ENCODE peak calls at places on chromosome 6, in seven cellular contexts. O, H, Q, J, B, S and F are unnamed samples.

GRCh38 chr6:26175428-26176181 is 88.4 kb downstream of the HFE start:
- DNase-seq in O (peak), H (peak), Q (no peak), J (peak), B (peak), S (no peak), F (no peak)

GRCh38 chr6:153218184-153218792 is 87.2 kb upstream of the RGS17 start:
- DNase-seq in O (no peak), H (no peak), Q (no peak), J (no peak), B (no peak), S (no peak), F (no peak)

GRCh38 chr6:106056738-106057390 is 29.3 kb upstream of the PRDM1 start:
- DNase-seq in O (no peak), H (no peak), Q (no peak), J (no peak), B (no peak), S (no peak), F (peak)

GRCh38 chr6:90284745-90285481 is 11.7 kb downstream of the BACH2 start:
- DNase-seq in O (no peak), H (peak), Q (no peak), J (no peak), B (peak), S (no peak), F (no peak)

GRCh38 chr6:34731393-34732060 is 25.8 kb upstream of the SNRPC start:
- DNase-seq in O (no peak), H (no peak), Q (no peak), J (no peak), B (no peak), S (no peak), F (no peak)

GRCh38 chr6:3499603-3500002 is 42.8 kb upstream of the SLC22A23 start:
- DNase-seq in O (no peak), H (no peak), Q (no peak), J (no peak), B (no peak), S (no peak), F (no peak)

GRCh38 chr6:113050979-113051378 is 703.8 kb downstream of the RFPL4B start:
- DNase-seq in O (no peak), H (no peak), Q (no peak), J (no peak), B (peak), S (no peak), F (no peak)

GRCh38 chr6:134826889-134827737 is 122.8 kb downstream of the ALDH8A1 start:
- DNase-seq in O (no peak), H (peak), Q (no peak), J (peak), B (peak), S (peak), F (peak)

GRCh38 chr6:139230421-139230840 is 61.4 kb downstream of the TXLNB start:
- DNase-seq in O (no peak), H (peak), Q (no peak), J (no peak), B (peak), S (peak), F (no peak)

GRCh38 chr6:125924169-125924568 is 32.4 kb upstream of the HINT3 start:
- DNase-seq in O (no peak), H (no peak), Q (no peak), J (no peak), B (no peak), S (no peak), F (no peak)

GRCh38 chr6:100663219-100663863 is 198.6 kb upstream of the SIM1 start:
- DNase-seq in O (no peak), H (peak), Q (no peak), J (no peak), B (peak), S (no peak), F (peak)

GRCh38 chr6:86756623-86757246 is 180.6 kb upstream of the HTR1E start:
- DNase-seq in O (no peak), H (no peak), Q (no peak), J (no peak), B (no peak), S (no peak), F (no peak)

GRCh38 chr6:154457881-154458284 is 52.6 kb downstream of the CNKSR3 start:
- DNase-seq in O (no peak), H (no peak), Q (no peak), J (no peak), B (no peak), S (no peak), F (no peak)

GRCh38 chr6:134007077-134007476 is 45.3 kb downstream of the SLC2A12 start:
- DNase-seq in O (no peak), H (no peak), Q (peak), J (no peak), B (no peak), S (no peak), F (no peak)

GRCh38 chr6:94902974-94903628 is 674.2 kb upstream of the MANEA start:
- DNase-seq in O (no peak), H (no peak), Q (no peak), J (no peak), B (no peak), S (no peak), F (no peak)

GRCh38 chr6:47094351-47094925 is 52.3 kb upstream of the ADGRF1 start:
- DNase-seq in O (no peak), H (no peak), Q (no peak), J (no peak), B (peak), S (no peak), F (no peak)

GRCh38 chr6:2196079-2196679 is 49.2 kb downstream of the GMDS start:
- DNase-seq in O (peak), H (peak), Q (no peak), J (peak), B (peak), S (peak), F (peak)

GRCh38 chr6:35543459-35544193 is 30.9 kb upstream of the TULP1 start:
- DNase-seq in O (no peak), H (no peak), Q (no peak), J (no peak), B (peak), S (no peak), F (no peak)

GRCh38 chr6:125790403-125791150 is at the start of gene NCOA7:
- DNase-seq in O (peak), H (peak), Q (peak), J (peak), B (peak), S (peak), F (no peak)

GRCh38 chr6:2961971-2962370 is 9.4 kb downstream of the SERPINB6 start:
- DNase-seq in O (no peak), H (no peak), Q (peak), J (no peak), B (no peak), S (no peak), F (no peak)

GRCh38 chr6:65259080-65259479 is 447.9 kb downstream of the EYS start:
- DNase-seq in O (no peak), H (no peak), Q (no peak), J (no peak), B (peak), S (no peak), F (no peak)

GRCh38 chr6:55405474-55406220 is 78.4 kb downstream of the GFRAL start:
- DNase-seq in O (no peak), H (no peak), Q (no peak), J (no peak), B (no peak), S (no peak), F (no peak)

GRCh38 chr6:106293113-106293512 is 32.4 kb downstream of the ATG5 start:
- DNase-seq in O (no peak), H (no peak), Q (no peak), J (no peak), B (no peak), S (no peak), F (no peak)

GRCh38 chr6:84409911-84410310 is 182.5 kb upstream of the CEP162 start:
- DNase-seq in O (no peak), H (no peak), Q (no peak), J (no peak), B (no peak), S (no peak), F (no peak)

GRCh38 chr6:37155394-37156312 is 14.3 kb upstream of the PIM1 start:
- DNase-seq in O (no peak), H (no peak), Q (no peak), J (no peak), B (no peak), S (no peak), F (no peak)

GRCh38 chr6:11094411-11094851 is 797 bp downstream of the SMIM13 start:
- DNase-seq in O (peak), H (peak), Q (no peak), J (peak), B (peak), S (peak), F (no peak)

GRCh38 chr6:44298055-44298803 is 14.9 kb downstream of the AARS2 start:
- DNase-seq in O (no peak), H (no peak), Q (peak), J (no peak), B (peak), S (no peak), F (no peak)

GRCh38 chr6:122107256-122107655 is 292.2 kb upstream of the HSF2 start:
- DNase-seq in O (no peak), H (no peak), Q (no peak), J (no peak), B (no peak), S (no peak), F (no peak)

GRCh38 chr6:134722996-134723871 is 226.7 kb downstream of the ALDH8A1 start:
- DNase-seq in O (no peak), H (peak), Q (no peak), J (no peak), B (peak), S (no peak), F (no peak)

GRCh38 chr6:156787569-156788492 is 10.7 kb downstream of the ARID1B start:
- DNase-seq in O (no peak), H (no peak), Q (no peak), J (no peak), B (no peak), S (no peak), F (no peak)

GRCh38 chr6:38033442-38033982 is 214.0 kb downstream of the ZFAND3 start:
- DNase-seq in O (no peak), H (no peak), Q (no peak), J (no peak), B (no peak), S (no peak), F (no peak)

GRCh38 chr6:133396630-133397335 is 155.6 kb downstream of the EYA4 start:
- DNase-seq in O (no peak), H (no peak), Q (no peak), J (no peak), B (no peak), S (no peak), F (no peak)

GRCh38 chr6:81834141-81834621 is 81.7 kb upstream of the TENT5A start:
- DNase-seq in O (no peak), H (peak), Q (no peak), J (peak), B (peak), S (no peak), F (peak)

GRCh38 chr6:135128268-135128914 is 52.7 kb upstream of the MYB start:
- DNase-seq in O (peak), H (no peak), Q (no peak), J (no peak), B (no peak), S (no peak), F (no peak)

GRCh38 chr6:36129889-36130671 is at the start of gene MAPK13:
- DNase-seq in O (no peak), H (no peak), Q (peak), J (no peak), B (peak), S (no peak), F (no peak)

GRCh38 chr6:26568601-26569432 is 27.9 kb upstream of the ABT1 start:
- DNase-seq in O (peak), H (peak), Q (peak), J (peak), B (peak), S (peak), F (no peak)

GRCh38 chr6:3315841-3316240 is 57.1 kb downstream of the PSMG4 start:
- DNase-seq in O (no peak), H (peak), Q (no peak), J (no peak), B (peak), S (no peak), F (no peak)

GRCh38 chr6:73180076-73180717 is 45.1 kb downstream of the KHDC1L start:
- DNase-seq in O (no peak), H (no peak), Q (no peak), J (no peak), B (no peak), S (no peak), F (peak)

DNA sequence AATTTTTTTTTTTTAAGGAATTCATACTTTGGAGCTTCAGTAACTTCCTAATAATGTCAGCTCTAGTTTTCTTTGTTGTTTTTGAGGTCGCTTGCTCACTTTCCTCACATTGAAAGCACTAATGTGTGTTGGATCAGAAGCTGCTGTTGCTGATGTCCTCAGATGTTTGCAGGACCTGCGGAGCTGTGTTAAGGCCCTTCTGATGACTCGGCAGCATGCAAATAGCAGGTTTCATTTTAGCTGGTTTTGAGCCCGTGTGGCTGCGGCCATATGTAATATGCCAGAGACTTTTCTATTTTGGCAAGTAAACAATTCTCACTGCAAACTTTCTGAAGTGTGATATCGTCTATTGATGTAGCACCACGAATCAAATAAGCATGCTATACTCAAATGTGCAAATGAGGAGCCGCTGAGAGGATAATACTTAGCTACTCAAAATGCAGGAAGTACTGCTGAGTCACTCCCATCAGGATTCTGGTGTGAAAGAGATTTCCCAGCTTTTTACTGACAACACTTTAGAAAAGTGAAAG is 187.8 kb downstream of the SASH1 start:
- DNase-seq in O (no peak), H (peak), Q (no peak), J (no peak), B (peak), S (no peak), F (peak)
- H3K4me3 ChIP-seq in O (no peak), H (peak), Q (no peak), J (no peak), B (peak), S (peak), F (peak)

DNA sequence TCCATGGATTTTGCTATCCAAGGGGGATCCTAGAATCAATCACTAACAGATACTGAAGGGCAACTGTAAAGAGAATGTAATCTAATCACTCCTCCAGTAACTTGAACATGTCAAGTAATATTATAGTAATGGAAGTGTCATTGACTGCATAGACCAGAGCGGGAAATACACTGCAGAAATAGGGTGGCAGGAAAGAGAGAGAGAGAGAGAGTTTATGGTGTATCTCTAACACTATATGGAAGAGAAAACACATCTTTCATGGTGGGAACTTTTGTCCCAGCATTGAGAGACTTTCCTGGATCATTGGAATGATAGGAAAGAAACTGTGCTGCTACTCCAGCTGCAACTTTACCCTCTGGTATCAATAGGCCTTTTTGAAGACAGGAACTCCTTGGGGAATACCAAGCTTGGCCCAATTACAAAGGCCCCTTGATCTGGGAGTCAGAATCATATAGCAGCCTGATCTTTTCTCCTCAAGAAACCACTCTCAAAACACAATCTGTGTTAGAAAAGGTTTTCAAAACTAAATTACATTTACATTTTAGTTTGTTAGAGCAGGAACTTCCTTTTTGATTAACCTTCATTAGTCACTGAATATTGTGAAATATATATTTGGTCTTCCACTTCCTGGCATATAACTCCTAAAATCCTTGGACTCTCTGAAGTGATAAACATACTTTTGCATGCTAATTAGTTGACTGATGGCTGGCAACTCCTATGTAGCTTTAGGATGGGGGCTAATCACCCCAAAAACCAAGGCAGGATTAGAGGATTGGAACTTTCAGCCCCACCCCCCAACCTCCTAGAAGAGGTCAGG is 29.5 kb upstream of the RNGTT start:
- DNase-seq in O (no peak), H (no peak), Q (no peak), J (no peak), B (no peak), S (no peak), F (no peak)
- H3K4me3 ChIP-seq in O (no peak), H (no peak), Q (no peak), J (no peak), B (no peak), S (no peak), F (no peak)

GRCh38 chr6:42022755-42023384 is 27.5 kb upstream of the TAF8 start:
- DNase-seq in O (no peak), H (no peak), Q (no peak), J (no peak), B (no peak), S (no peak), F (no peak)

GRCh38 chr6:42025790-42026311 is 24.5 kb upstream of the TAF8 start:
- DNase-seq in O (no peak), H (no peak), Q (no peak), J (no peak), B (no peak), S (no peak), F (no peak)

GRCh38 chr6:42020967-42021366 is 29.4 kb upstream of the TAF8 start:
- DNase-seq in O (no peak), H (no peak), Q (no peak), J (no peak), B (no peak), S (no peak), F (no peak)

GRCh38 chr6:42025066-42025789 is 25.1 kb upstream of the TAF8 start:
- DNase-seq in O (no peak), H (no peak), Q (no peak), J (no peak), B (no peak), S (no peak), F (no peak)

GRCh38 chr6:42021847-42022754 is 28.2 kb upstream of the TAF8 start:
- DNase-seq in O (peak), H (no peak), Q (no peak), J (no peak), B (no peak), S (no peak), F (no peak)
- H3K4me3 ChIP-seq in O (peak), H (no peak), Q (no peak), J (no peak), B (no peak), S (no peak), F (no peak)

GRCh38 chr6:119842191-119842590 is 492.6 kb upstream of the MAN1A1 start:
- DNase-seq in O (no peak), H (no peak), Q (peak), J (no peak), B (no peak), S (no peak), F (no peak)
- H3K4me3 ChIP-seq in O (no peak), H (no peak), Q (no peak), J (no peak), B (no peak), S (no peak), F (no peak)